ENCODE peak calls at places on chromosomes 4 and X, in six cellular contexts. L, C, H, J, G and A are unnamed samples.

GRCh38 chr4:70759126-70759525 is 37.4 kb downstream of the RUFY3 start:
- DNase-seq in G (no peak), J (no peak), L (no peak), H (no peak), C (no peak), A (no peak)

GRCh38 chr4:152976466-152976761 is 40.3 kb downstream of the FHDC1 start:
- DNase-seq in G (no peak), C (no peak), J (no peak), L (no peak), H (no peak), A (peak; percentile 30)

GRCh38 chrX:56758456-56758855 is 29.4 kb downstream of the NBDY start:
- DNase-seq in C (no peak), G (no peak), J (no peak), H (no peak), L (no peak), A (no peak)

GRCh38 chr4:153114771-153115321 is 89.4 kb upstream of the TRIM2 start:
- DNase-seq in G (no peak), C (no peak), L (no peak), H (no peak), J (no peak), A (peak; percentile 78)

GRCh38 chr4:140693577-140693976 is 62.6 kb downstream of the TBC1D9 start:
- DNase-seq in L (no peak), C (no peak), H (no peak), J (no peak), G (no peak), A (no peak)

GRCh38 chrX:100979881-100980607 is 10.5 kb downstream of the ARL13A start:
- DNase-seq in G (no peak), H (no peak), C (no peak), L (no peak), J (no peak), A (no peak)

GRCh38 chr4:3851211-3851610 is 85.0 kb downstream of the ADRA2C start:
- DNase-seq in C (no peak), J (no peak), G (no peak), L (no peak), H (no peak), A (no peak)

GRCh38 chr4:144718958-144719512 is 73.1 kb downstream of the HHIP start:
- DNase-seq in C (no peak), L (no peak), H (no peak), J (no peak), G (no peak), A (no peak)

GRCh38 chrX:44105228-44105913 is 132.2 kb upstream of the NDP start:
- DNase-seq in C (no peak), J (peak; percentile 17), G (peak; percentile 18), H (no peak), L (peak; percentile 50), A (no peak)

GRCh38 chr4:186885289-186885688 is 161.6 kb upstream of the FAT1 start:
- DNase-seq in C (no peak), L (no peak), G (no peak), H (no peak), J (no peak), A (no peak)

GRCh38 chr4:54433686-54434085 is 204.6 kb downstream of the PDGFRA start:
- DNase-seq in J (no peak), H (no peak), L (peak; percentile 72), C (no peak), G (peak; percentile 29), A (no peak)

GRCh38 chr4:112531146-112531545 is 15.2 kb upstream of the NEUROG2 start:
- DNase-seq in C (no peak), H (no peak), L (no peak), J (peak; percentile 32), G (no peak), A (no peak)

GRCh38 chr4:1532549-1533395 is 126.5 kb upstream of the NKX1-1 start:
- DNase-seq in H (no peak), G (no peak), C (peak; percentile 51), J (no peak), L (no peak), A (no peak)

GRCh38 chr4:48963042-48963679 is 22.9 kb upstream of the CWH43 start:
- DNase-seq in H (no peak), G (no peak), C (peak; percentile 62), J (peak; percentile 60), L (peak; percentile 86), A (peak; percentile 24)

GRCh38 chr4:52788806-52789205 is 37.6 kb upstream of the ERVMER34-1 start:
- DNase-seq in G (no peak), L (peak; percentile 47), J (no peak), H (no peak), C (no peak), A (peak; percentile 4)

GRCh38 chrX:77451041-77451440 is 3.9 kb downstream of the FGF16 start:
- DNase-seq in J (no peak), L (no peak), C (no peak), G (no peak), H (no peak), A (no peak)

GRCh38 chrX:107610667-107611066 is 17.6 kb upstream of the PRPS1 start:
- DNase-seq in G (no peak), J (no peak), C (no peak), H (no peak), L (no peak), A (no peak)

GRCh38 chr4:47640911-47641310 is 155.8 kb downstream of the ATP10D start:
- DNase-seq in L (no peak), H (no peak), G (no peak), C (no peak), J (no peak), A (no peak)

GRCh38 chr4:31923634-31924033 is 1203.5 kb downstream of the PCDH7 start:
- DNase-seq in L (no peak), G (no peak), H (no peak), J (no peak), C (no peak), A (no peak)

GRCh38 chr4:176360446-176360845 is 40.7 kb downstream of the SPCS3 start:
- DNase-seq in H (no peak), L (no peak), C (no peak), G (no peak), J (no peak), A (no peak)

DNA sequence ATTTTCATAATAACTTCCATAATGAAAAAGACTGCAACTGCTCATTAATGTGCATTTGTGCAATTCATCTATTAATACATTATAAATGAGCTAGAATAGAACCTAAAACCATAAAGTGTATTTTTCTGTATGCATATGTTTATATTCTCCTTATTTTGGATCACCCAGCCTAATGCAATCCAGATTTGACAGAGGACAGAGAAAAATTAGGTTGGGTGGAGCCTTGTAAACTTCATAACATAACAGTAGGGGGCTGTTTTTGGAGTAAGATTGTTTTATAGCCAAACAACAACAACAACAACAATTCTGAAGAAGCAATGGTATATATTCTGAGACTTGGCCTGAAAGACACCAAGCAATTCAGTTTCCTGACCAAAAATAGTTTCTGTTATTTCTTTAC is 615.3 kb upstream of the SLIT2 start:
- DNase-seq in C (no peak), J (no peak), L (no peak), H (no peak), G (no peak), A (no peak)
- H3K27ac ChIP-seq in C (no peak overlapping the region), J (no peak overlapping the region), L (no peak overlapping the region), H (no peak overlapping the region), G (no peak overlapping the region), A (no peak overlapping the region)

GRCh38 chrX:130435937-130436336 is 34.1 kb downstream of the RBMX2 start:
- DNase-seq in C (no peak), G (no peak), H (no peak), J (no peak), L (no peak), A (no peak)
- H3K9me3 ChIP-seq in C (peaks cover 20% of the 10 kb centered on the region), G (no peaks in the 10 kb centered on the region), H (no peaks in the 10 kb centered on the region), J (peaks cover 6% of the 10 kb centered on the region), L (no peaks in the 10 kb centered on the region), A (no peaks in the 10 kb centered on the region)

GRCh38 chrX:109934935-109935334 is 68.0 kb upstream of the TMEM164 start:
- DNase-seq in L (no peak), G (no peak), H (no peak), J (no peak), C (no peak), A (no peak)

GRCh38 chrX:109931677-109932076 is 71.2 kb upstream of the TMEM164 start:
- DNase-seq in L (no peak), H (no peak), J (no peak), C (no peak), G (no peak), A (no peak)

GRCh38 chrX:109936598-109936997 is 66.3 kb upstream of the TMEM164 start:
- DNase-seq in G (no peak), H (no peak), C (no peak), L (no peak), J (no peak), A (no peak)

GRCh38 chrX:109936114-109936513 is 66.8 kb upstream of the TMEM164 start:
- DNase-seq in L (no peak), C (no peak), H (no peak), J (no peak), G (no peak), A (no peak)

DNA sequence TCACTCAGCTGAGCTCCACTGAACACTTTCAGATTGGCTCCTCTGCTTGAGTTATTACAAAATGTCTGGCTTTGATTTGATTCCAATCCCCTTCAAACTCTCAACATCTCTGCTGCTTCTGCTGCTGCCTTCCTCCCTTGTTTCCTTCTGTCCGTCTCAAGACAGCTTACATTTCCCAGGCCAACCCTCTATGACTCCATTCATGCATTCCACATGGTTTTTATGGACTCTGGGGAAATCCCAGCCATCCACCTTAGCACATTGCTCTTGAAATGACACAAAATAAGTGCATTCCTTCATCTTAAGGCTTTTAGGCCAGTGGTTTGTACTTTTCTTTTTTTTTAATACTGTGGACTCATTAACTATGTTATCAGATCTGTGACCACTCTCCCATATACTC is 68.5 kb upstream of the TMEM164 start:
- DNase-seq in G (no peak), J (no peak), H (no peak), L (no peak), C (no peak), A (no peak)
- H3K27ac ChIP-seq in G (no peak overlapping the region), J (no peak overlapping the region), H (no peak overlapping the region), L (no peak overlapping the region), C (no peak overlapping the region), A (no peak overlapping the region)

DNA sequence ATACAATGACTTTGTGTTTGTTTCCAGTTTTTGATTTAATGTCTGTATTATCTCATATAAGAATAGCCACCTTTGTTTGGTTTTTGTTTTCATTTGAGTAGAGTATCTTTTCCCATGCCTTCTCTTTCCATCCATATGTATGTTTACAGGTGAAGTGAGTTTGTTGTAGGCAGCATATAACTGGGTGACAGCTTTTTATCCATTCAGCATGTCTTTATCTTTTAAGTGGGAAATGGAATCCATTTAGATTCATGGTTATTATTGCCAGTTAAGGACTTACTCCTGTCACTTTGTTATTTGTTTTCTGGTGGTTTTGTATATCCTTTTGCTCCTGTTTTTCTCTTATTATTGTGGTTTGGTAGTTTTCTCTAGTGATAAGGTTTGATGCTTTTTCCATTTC is 34.3 kb downstream of the SCLT1 start:
- DNase-seq in J (no peak), C (no peak), L (no peak), G (no peak), H (no peak), A (no peak)
- H3K9me3 ChIP-seq in J (peaks cover 31% of the 10 kb centered on the region), C (peaks cover 62% of the 10 kb centered on the region), L (peaks cover 96% of the 10 kb centered on the region), G (no peaks in the 10 kb centered on the region), H (peaks cover 54% of the 10 kb centered on the region), A (peaks cover 39% of the 10 kb centered on the region)

GRCh38 chr4:84958434-84958833 is 8.1 kb downstream of the WDFY3 start:
- DNase-seq in H (no peak), G (no peak), J (no peak), C (no peak), L (no peak), A (no peak)
- H3K27ac ChIP-seq in H (no peak overlapping the region), G (no peak overlapping the region), J (no peak overlapping the region), C (no peak overlapping the region), L (no peak overlapping the region), A (no peak overlapping the region)